ENCODE peak calls at places on chromosomes 13 and 19, in ten cellular contexts. One of them, this sample, is unnamed.

GRCh38 chr13:110261166-110262081 is 45.5 kb downstream of the COL4A1 start:
- DNase-seq in WERI-Rb-1: no peak
- DNase-seq in stimulated activated CD4-positive, alpha-beta T cell treated with anti-CD3 and anti-CD28 coated beads, Interleukin-2, amount 100 ng/mL, for 48 hours: no peak
- DNase-seq in NCI-H69: no peak
- DNase-seq in thoracic aorta: no peak
- DNase-seq in NK-92 treated with Interleukin-12 subunit alpha and Interleukin-12 subunit beta, amount 100 ng/mL, for 24 hours: no peak
- DNase-seq in endothelial cell of umbilical vein: peak
- DNase-seq in naive thymus-derived CD8-positive, alpha-beta T cell: no peak
- DNase-seq in SJCRH30: no peak
- DNase-seq in NCI-H2107: no peak
- DNase-seq in this sample: no peak

GRCh38 chr19:45581576-45581975 is 3.0 kb downstream of the OPA3 start:
- DNase-seq in NK-92 treated with Interleukin-12 subunit alpha and Interleukin-12 subunit beta, amount 100 ng/mL, for 24 hours: no peak
- DNase-seq in NCI-H69: no peak
- DNase-seq in naive thymus-derived CD8-positive, alpha-beta T cell: no peak
- DNase-seq in WERI-Rb-1: no peak
- DNase-seq in thoracic aorta: no peak
- DNase-seq in SJCRH30: no peak
- DNase-seq in stimulated activated CD4-positive, alpha-beta T cell treated with anti-CD3 and anti-CD28 coated beads, Interleukin-2, amount 100 ng/mL, for 48 hours: no peak
- DNase-seq in NCI-H2107: no peak
- DNase-seq in endothelial cell of umbilical vein: no peak
- DNase-seq in this sample: no peak

GRCh38 chr19:6064016-6064702 is 46.1 kb downstream of the RFX2 start:
- DNase-seq in WERI-Rb-1: no peak
- DNase-seq in thoracic aorta: no peak
- DNase-seq in NK-92 treated with Interleukin-12 subunit alpha and Interleukin-12 subunit beta, amount 100 ng/mL, for 24 hours: no peak
- DNase-seq in naive thymus-derived CD8-positive, alpha-beta T cell: no peak
- DNase-seq in SJCRH30: no peak
- DNase-seq in NCI-H2107: no peak
- DNase-seq in NCI-H69: no peak
- DNase-seq in stimulated activated CD4-positive, alpha-beta T cell treated with anti-CD3 and anti-CD28 coated beads, Interleukin-2, amount 100 ng/mL, for 48 hours: no peak
- DNase-seq in endothelial cell of umbilical vein: no peak
- DNase-seq in this sample: no peak

GRCh38 chr19:19270749-19271571 is 2.1 kb downstream of the TM6SF2 start:
- DNase-seq in stimulated activated CD4-positive, alpha-beta T cell treated with anti-CD3 and anti-CD28 coated beads, Interleukin-2, amount 100 ng/mL, for 48 hours: no peak
- DNase-seq in WERI-Rb-1: no peak
- DNase-seq in NCI-H69: no peak
- DNase-seq in endothelial cell of umbilical vein: no peak
- DNase-seq in SJCRH30: no peak
- DNase-seq in NK-92 treated with Interleukin-12 subunit alpha and Interleukin-12 subunit beta, amount 100 ng/mL, for 24 hours: no peak
- DNase-seq in naive thymus-derived CD8-positive, alpha-beta T cell: no peak
- DNase-seq in thoracic aorta: no peak
- DNase-seq in NCI-H2107: no peak
- DNase-seq in this sample: no peak

GRCh38 chr13:30113983-30114491 is 193.3 kb downstream of the KATNAL1 start:
- DNase-seq in endothelial cell of umbilical vein: no peak
- DNase-seq in stimulated activated CD4-positive, alpha-beta T cell treated with anti-CD3 and anti-CD28 coated beads, Interleukin-2, amount 100 ng/mL, for 48 hours: no peak
- DNase-seq in SJCRH30: peak
- DNase-seq in NCI-H69: peak
- DNase-seq in thoracic aorta: no peak
- DNase-seq in NCI-H2107: no peak
- DNase-seq in NK-92 treated with Interleukin-12 subunit alpha and Interleukin-12 subunit beta, amount 100 ng/mL, for 24 hours: no peak
- DNase-seq in WERI-Rb-1: peak
- DNase-seq in naive thymus-derived CD8-positive, alpha-beta T cell: no peak
- DNase-seq in this sample: no peak

GRCh38 chr19:34228347-34228746 is 26.0 kb upstream of the GARRE1 start:
- DNase-seq in NCI-H2107: no peak
- DNase-seq in thoracic aorta: no peak
- DNase-seq in WERI-Rb-1: no peak
- DNase-seq in NK-92 treated with Interleukin-12 subunit alpha and Interleukin-12 subunit beta, amount 100 ng/mL, for 24 hours: no peak
- DNase-seq in stimulated activated CD4-positive, alpha-beta T cell treated with anti-CD3 and anti-CD28 coated beads, Interleukin-2, amount 100 ng/mL, for 48 hours: no peak
- DNase-seq in NCI-H69: no peak
- DNase-seq in endothelial cell of umbilical vein: no peak
- DNase-seq in naive thymus-derived CD8-positive, alpha-beta T cell: no peak
- DNase-seq in SJCRH30: no peak
- DNase-seq in this sample: no peak

GRCh38 chr13:113954046-113954841 is 19.6 kb downstream of the C13orf46 start:
- DNase-seq in endothelial cell of umbilical vein: no peak
- DNase-seq in NCI-H69: no peak
- DNase-seq in SJCRH30: no peak
- DNase-seq in WERI-Rb-1: peak
- DNase-seq in naive thymus-derived CD8-positive, alpha-beta T cell: no peak
- DNase-seq in NK-92 treated with Interleukin-12 subunit alpha and Interleukin-12 subunit beta, amount 100 ng/mL, for 24 hours: no peak
- DNase-seq in NCI-H2107: no peak
- DNase-seq in thoracic aorta: no peak
- DNase-seq in stimulated activated CD4-positive, alpha-beta T cell treated with anti-CD3 and anti-CD28 coated beads, Interleukin-2, amount 100 ng/mL, for 48 hours: no peak
- DNase-seq in this sample: no peak

GRCh38 chr13:40102854-40103253 is 447.4 kb downstream of the COG6 start:
- DNase-seq in WERI-Rb-1: no peak
- DNase-seq in NCI-H69: no peak
- DNase-seq in NK-92 treated with Interleukin-12 subunit alpha and Interleukin-12 subunit beta, amount 100 ng/mL, for 24 hours: no peak
- DNase-seq in NCI-H2107: no peak
- DNase-seq in naive thymus-derived CD8-positive, alpha-beta T cell: no peak
- DNase-seq in SJCRH30: no peak
- DNase-seq in stimulated activated CD4-positive, alpha-beta T cell treated with anti-CD3 and anti-CD28 coated beads, Interleukin-2, amount 100 ng/mL, for 48 hours: peak
- DNase-seq in thoracic aorta: no peak
- DNase-seq in endothelial cell of umbilical vein: no peak
- DNase-seq in this sample: peak

GRCh38 chr13:39836038-39836437 is 180.6 kb downstream of the COG6 start:
- DNase-seq in NCI-H69: no peak
- DNase-seq in stimulated activated CD4-positive, alpha-beta T cell treated with anti-CD3 and anti-CD28 coated beads, Interleukin-2, amount 100 ng/mL, for 48 hours: no peak
- DNase-seq in NK-92 treated with Interleukin-12 subunit alpha and Interleukin-12 subunit beta, amount 100 ng/mL, for 24 hours: no peak
- DNase-seq in thoracic aorta: no peak
- DNase-seq in NCI-H2107: no peak
- DNase-seq in SJCRH30: no peak
- DNase-seq in endothelial cell of umbilical vein: no peak
- DNase-seq in WERI-Rb-1: no peak
- DNase-seq in naive thymus-derived CD8-positive, alpha-beta T cell: no peak
- DNase-seq in this sample: peak

GRCh38 chr19:7294571-7295212 is 478 bp upstream of the INSR start:
- DNase-seq in naive thymus-derived CD8-positive, alpha-beta T cell: no peak
- DNase-seq in NCI-H2107: peak
- DNase-seq in NK-92 treated with Interleukin-12 subunit alpha and Interleukin-12 subunit beta, amount 100 ng/mL, for 24 hours: no peak
- DNase-seq in WERI-Rb-1: peak
- DNase-seq in thoracic aorta: peak
- DNase-seq in NCI-H69: peak
- DNase-seq in endothelial cell of umbilical vein: peak
- DNase-seq in stimulated activated CD4-positive, alpha-beta T cell treated with anti-CD3 and anti-CD28 coated beads, Interleukin-2, amount 100 ng/mL, for 48 hours: peak
- DNase-seq in SJCRH30: peak
- DNase-seq in this sample: peak

GRCh38 chr19:1065606-1066109 is 1.3 kb upstream of the ARHGAP45 start:
- DNase-seq in SJCRH30: no peak
- DNase-seq in WERI-Rb-1: no peak
- DNase-seq in endothelial cell of umbilical vein: no peak
- DNase-seq in NK-92 treated with Interleukin-12 subunit alpha and Interleukin-12 subunit beta, amount 100 ng/mL, for 24 hours: no peak
- DNase-seq in thoracic aorta: no peak
- DNase-seq in NCI-H2107: no peak
- DNase-seq in NCI-H69: no peak
- DNase-seq in stimulated activated CD4-positive, alpha-beta T cell treated with anti-CD3 and anti-CD28 coated beads, Interleukin-2, amount 100 ng/mL, for 48 hours: no peak
- DNase-seq in naive thymus-derived CD8-positive, alpha-beta T cell: no peak
- DNase-seq in this sample: no peak

GRCh38 chr13:83881917-83882625 is at the start of gene SLITRK1:
- DNase-seq in SJCRH30: peak
- DNase-seq in stimulated activated CD4-positive, alpha-beta T cell treated with anti-CD3 and anti-CD28 coated beads, Interleukin-2, amount 100 ng/mL, for 48 hours: no peak
- DNase-seq in NK-92 treated with Interleukin-12 subunit alpha and Interleukin-12 subunit beta, amount 100 ng/mL, for 24 hours: no peak
- DNase-seq in thoracic aorta: no peak
- DNase-seq in NCI-H69: peak
- DNase-seq in WERI-Rb-1: peak
- DNase-seq in NCI-H2107: no peak
- DNase-seq in endothelial cell of umbilical vein: no peak
- DNase-seq in naive thymus-derived CD8-positive, alpha-beta T cell: peak
- DNase-seq in this sample: peak

GRCh38 chr19:45852145-45852750 is 10.7 kb downstream of the SYMPK start:
- DNase-seq in SJCRH30: no peak
- DNase-seq in NCI-H69: no peak
- DNase-seq in thoracic aorta: no peak
- DNase-seq in endothelial cell of umbilical vein: no peak
- DNase-seq in naive thymus-derived CD8-positive, alpha-beta T cell: no peak
- DNase-seq in NK-92 treated with Interleukin-12 subunit alpha and Interleukin-12 subunit beta, amount 100 ng/mL, for 24 hours: no peak
- DNase-seq in WERI-Rb-1: no peak
- DNase-seq in NCI-H2107: no peak
- DNase-seq in stimulated activated CD4-positive, alpha-beta T cell treated with anti-CD3 and anti-CD28 coated beads, Interleukin-2, amount 100 ng/mL, for 48 hours: no peak
- DNase-seq in this sample: no peak

GRCh38 chr13:97356592-97356991 is 77.4 kb upstream of the RAP2A start:
- DNase-seq in endothelial cell of umbilical vein: no peak
- DNase-seq in stimulated activated CD4-positive, alpha-beta T cell treated with anti-CD3 and anti-CD28 coated beads, Interleukin-2, amount 100 ng/mL, for 48 hours: no peak
- DNase-seq in NCI-H2107: no peak
- DNase-seq in NK-92 treated with Interleukin-12 subunit alpha and Interleukin-12 subunit beta, amount 100 ng/mL, for 24 hours: no peak
- DNase-seq in SJCRH30: no peak
- DNase-seq in WERI-Rb-1: no peak
- DNase-seq in naive thymus-derived CD8-positive, alpha-beta T cell: no peak
- DNase-seq in NCI-H69: no peak
- DNase-seq in thoracic aorta: no peak
- DNase-seq in this sample: no peak

GRCh38 chr19:959935-960502 is 24.1 kb upstream of the WDR18 start:
- DNase-seq in NK-92 treated with Interleukin-12 subunit alpha and Interleukin-12 subunit beta, amount 100 ng/mL, for 24 hours: no peak
- DNase-seq in SJCRH30: no peak
- DNase-seq in stimulated activated CD4-positive, alpha-beta T cell treated with anti-CD3 and anti-CD28 coated beads, Interleukin-2, amount 100 ng/mL, for 48 hours: no peak
- DNase-seq in thoracic aorta: no peak
- DNase-seq in NCI-H2107: no peak
- DNase-seq in NCI-H69: no peak
- DNase-seq in naive thymus-derived CD8-positive, alpha-beta T cell: no peak
- DNase-seq in WERI-Rb-1: no peak
- DNase-seq in endothelial cell of umbilical vein: no peak
- DNase-seq in this sample: no peak

GRCh38 chr13:95523598-95523997 is 28.9 kb upstream of the CLDN10 start:
- DNase-seq in SJCRH30: no peak
- DNase-seq in stimulated activated CD4-positive, alpha-beta T cell treated with anti-CD3 and anti-CD28 coated beads, Interleukin-2, amount 100 ng/mL, for 48 hours: no peak
- DNase-seq in endothelial cell of umbilical vein: no peak
- DNase-seq in WERI-Rb-1: no peak
- DNase-seq in naive thymus-derived CD8-positive, alpha-beta T cell: no peak
- DNase-seq in thoracic aorta: no peak
- DNase-seq in NCI-H69: no peak
- DNase-seq in NK-92 treated with Interleukin-12 subunit alpha and Interleukin-12 subunit beta, amount 100 ng/mL, for 24 hours: no peak
- DNase-seq in NCI-H2107: no peak
- DNase-seq in this sample: no peak

GRCh38 chr13:99174533-99175100 is 26.0 kb upstream of the UBAC2 start:
- DNase-seq in stimulated activated CD4-positive, alpha-beta T cell treated with anti-CD3 and anti-CD28 coated beads, Interleukin-2, amount 100 ng/mL, for 48 hours: no peak
- DNase-seq in NCI-H2107: no peak
- DNase-seq in WERI-Rb-1: no peak
- DNase-seq in NK-92 treated with Interleukin-12 subunit alpha and Interleukin-12 subunit beta, amount 100 ng/mL, for 24 hours: no peak
- DNase-seq in naive thymus-derived CD8-positive, alpha-beta T cell: no peak
- DNase-seq in SJCRH30: no peak
- DNase-seq in NCI-H69: no peak
- DNase-seq in thoracic aorta: no peak
- DNase-seq in endothelial cell of umbilical vein: no peak
- DNase-seq in this sample: no peak

GRCh38 chr13:51923983-51924539 is 62.3 kb downstream of the CCDC70 start:
- DNase-seq in NK-92 treated with Interleukin-12 subunit alpha and Interleukin-12 subunit beta, amount 100 ng/mL, for 24 hours: no peak
- DNase-seq in stimulated activated CD4-positive, alpha-beta T cell treated with anti-CD3 and anti-CD28 coated beads, Interleukin-2, amount 100 ng/mL, for 48 hours: no peak
- DNase-seq in NCI-H69: no peak
- DNase-seq in naive thymus-derived CD8-positive, alpha-beta T cell: no peak
- DNase-seq in NCI-H2107: no peak
- DNase-seq in thoracic aorta: no peak
- DNase-seq in SJCRH30: peak
- DNase-seq in WERI-Rb-1: peak
- DNase-seq in endothelial cell of umbilical vein: no peak
- DNase-seq in this sample: no peak

GRCh38 chr13:30480292-30480947 is 14.7 kb upstream of the HMGB1 start:
- DNase-seq in WERI-Rb-1: no peak
- DNase-seq in NK-92 treated with Interleukin-12 subunit alpha and Interleukin-12 subunit beta, amount 100 ng/mL, for 24 hours: no peak
- DNase-seq in stimulated activated CD4-positive, alpha-beta T cell treated with anti-CD3 and anti-CD28 coated beads, Interleukin-2, amount 100 ng/mL, for 48 hours: no peak
- DNase-seq in NCI-H2107: no peak
- DNase-seq in thoracic aorta: no peak
- DNase-seq in naive thymus-derived CD8-positive, alpha-beta T cell: no peak
- DNase-seq in endothelial cell of umbilical vein: no peak
- DNase-seq in NCI-H69: peak
- DNase-seq in SJCRH30: no peak
- DNase-seq in this sample: no peak

GRCh38 chr19:32230441-32230840 is 115.0 kb upstream of the ZNF507 start:
- DNase-seq in SJCRH30: no peak
- DNase-seq in thoracic aorta: no peak
- DNase-seq in NCI-H69: no peak
- DNase-seq in WERI-Rb-1: no peak
- DNase-seq in naive thymus-derived CD8-positive, alpha-beta T cell: no peak
- DNase-seq in NCI-H2107: no peak
- DNase-seq in endothelial cell of umbilical vein: no peak
- DNase-seq in NK-92 treated with Interleukin-12 subunit alpha and Interleukin-12 subunit beta, amount 100 ng/mL, for 24 hours: no peak
- DNase-seq in stimulated activated CD4-positive, alpha-beta T cell treated with anti-CD3 and anti-CD28 coated beads, Interleukin-2, amount 100 ng/mL, for 48 hours: no peak
- DNase-seq in this sample: no peak

GRCh38 chr13:98886587-98886986 is 91.3 kb downstream of the DOCK9 start:
- DNase-seq in NCI-H2107: no peak
- DNase-seq in SJCRH30: no peak
- DNase-seq in endothelial cell of umbilical vein: no peak
- DNase-seq in thoracic aorta: no peak
- DNase-seq in WERI-Rb-1: no peak
- DNase-seq in NK-92 treated with Interleukin-12 subunit alpha and Interleukin-12 subunit beta, amount 100 ng/mL, for 24 hours: no peak
- DNase-seq in stimulated activated CD4-positive, alpha-beta T cell treated with anti-CD3 and anti-CD28 coated beads, Interleukin-2, amount 100 ng/mL, for 48 hours: no peak
- DNase-seq in naive thymus-derived CD8-positive, alpha-beta T cell: no peak
- DNase-seq in NCI-H69: no peak
- DNase-seq in this sample: no peak

GRCh38 chr13:87280139-87280538 is 391.0 kb upstream of the SLITRK5 start:
- DNase-seq in NK-92 treated with Interleukin-12 subunit alpha and Interleukin-12 subunit beta, amount 100 ng/mL, for 24 hours: no peak
- DNase-seq in stimulated activated CD4-positive, alpha-beta T cell treated with anti-CD3 and anti-CD28 coated beads, Interleukin-2, amount 100 ng/mL, for 48 hours: no peak
- DNase-seq in NCI-H69: no peak
- DNase-seq in thoracic aorta: no peak
- DNase-seq in WERI-Rb-1: no peak
- DNase-seq in naive thymus-derived CD8-positive, alpha-beta T cell: no peak
- DNase-seq in endothelial cell of umbilical vein: no peak
- DNase-seq in SJCRH30: no peak
- DNase-seq in NCI-H2107: no peak
- DNase-seq in this sample: no peak

GRCh38 chr19:57720878-57721277 is 6.5 kb downstream of the ZNF671 start:
- DNase-seq in NK-92 treated with Interleukin-12 subunit alpha and Interleukin-12 subunit beta, amount 100 ng/mL, for 24 hours: no peak
- DNase-seq in NCI-H69: no peak
- DNase-seq in NCI-H2107: no peak
- DNase-seq in stimulated activated CD4-positive, alpha-beta T cell treated with anti-CD3 and anti-CD28 coated beads, Interleukin-2, amount 100 ng/mL, for 48 hours: no peak
- DNase-seq in SJCRH30: no peak
- DNase-seq in naive thymus-derived CD8-positive, alpha-beta T cell: no peak
- DNase-seq in thoracic aorta: no peak
- DNase-seq in WERI-Rb-1: no peak
- DNase-seq in endothelial cell of umbilical vein: no peak
- DNase-seq in this sample: no peak

GRCh38 chr13:77506874-77507273 is 28.6 kb upstream of the SCEL start:
- DNase-seq in stimulated activated CD4-positive, alpha-beta T cell treated with anti-CD3 and anti-CD28 coated beads, Interleukin-2, amount 100 ng/mL, for 48 hours: no peak
- DNase-seq in naive thymus-derived CD8-positive, alpha-beta T cell: no peak
- DNase-seq in endothelial cell of umbilical vein: peak
- DNase-seq in NCI-H2107: no peak
- DNase-seq in thoracic aorta: no peak
- DNase-seq in NK-92 treated with Interleukin-12 subunit alpha and Interleukin-12 subunit beta, amount 100 ng/mL, for 24 hours: no peak
- DNase-seq in WERI-Rb-1: no peak
- DNase-seq in SJCRH30: peak
- DNase-seq in NCI-H69: peak
- DNase-seq in this sample: no peak

GRCh38 chr13:99408703-99409000 is 92.6 kb upstream of the TM9SF2 start:
- DNase-seq in naive thymus-derived CD8-positive, alpha-beta T cell: no peak
- DNase-seq in NCI-H69: no peak
- DNase-seq in endothelial cell of umbilical vein: no peak
- DNase-seq in WERI-Rb-1: no peak
- DNase-seq in stimulated activated CD4-positive, alpha-beta T cell treated with anti-CD3 and anti-CD28 coated beads, Interleukin-2, amount 100 ng/mL, for 48 hours: no peak
- DNase-seq in SJCRH30: no peak
- DNase-seq in thoracic aorta: no peak
- DNase-seq in NK-92 treated with Interleukin-12 subunit alpha and Interleukin-12 subunit beta, amount 100 ng/mL, for 24 hours: no peak
- DNase-seq in NCI-H2107: no peak
- DNase-seq in this sample: no peak

GRCh38 chr19:47369923-47370625 is 21.0 kb downstream of the DHX34 start:
- DNase-seq in NCI-H2107: no peak
- DNase-seq in SJCRH30: peak
- DNase-seq in endothelial cell of umbilical vein: no peak
- DNase-seq in naive thymus-derived CD8-positive, alpha-beta T cell: no peak
- DNase-seq in stimulated activated CD4-positive, alpha-beta T cell treated with anti-CD3 and anti-CD28 coated beads, Interleukin-2, amount 100 ng/mL, for 48 hours: no peak
- DNase-seq in NK-92 treated with Interleukin-12 subunit alpha and Interleukin-12 subunit beta, amount 100 ng/mL, for 24 hours: no peak
- DNase-seq in NCI-H69: no peak
- DNase-seq in WERI-Rb-1: no peak
- DNase-seq in thoracic aorta: no peak
- DNase-seq in this sample: no peak

GRCh38 chr19:58552655-58553054 is 2.2 kb downstream of the CHMP2A start:
- DNase-seq in SJCRH30: no peak
- DNase-seq in NK-92 treated with Interleukin-12 subunit alpha and Interleukin-12 subunit beta, amount 100 ng/mL, for 24 hours: no peak
- DNase-seq in WERI-Rb-1: no peak
- DNase-seq in thoracic aorta: no peak
- DNase-seq in stimulated activated CD4-positive, alpha-beta T cell treated with anti-CD3 and anti-CD28 coated beads, Interleukin-2, amount 100 ng/mL, for 48 hours: no peak
- DNase-seq in NCI-H69: no peak
- DNase-seq in naive thymus-derived CD8-positive, alpha-beta T cell: no peak
- DNase-seq in endothelial cell of umbilical vein: no peak
- DNase-seq in NCI-H2107: no peak
- DNase-seq in this sample: no peak

GRCh38 chr13:79423801-79424642 is 18.0 kb upstream of the RBM26 start:
- DNase-seq in endothelial cell of umbilical vein: peak
- DNase-seq in NK-92 treated with Interleukin-12 subunit alpha and Interleukin-12 subunit beta, amount 100 ng/mL, for 24 hours: no peak
- DNase-seq in naive thymus-derived CD8-positive, alpha-beta T cell: no peak
- DNase-seq in NCI-H2107: no peak
- DNase-seq in stimulated activated CD4-positive, alpha-beta T cell treated with anti-CD3 and anti-CD28 coated beads, Interleukin-2, amount 100 ng/mL, for 48 hours: no peak
- DNase-seq in NCI-H69: peak
- DNase-seq in thoracic aorta: no peak
- DNase-seq in WERI-Rb-1: no peak
- DNase-seq in SJCRH30: peak
- DNase-seq in this sample: peak

This sample was measured in GM10248.